ENCODE peak calls at places on chromosomes 13 and 19, in eight cellular contexts. I, H, L, M, X, E, A and U are unnamed samples.

GRCh38 chr13:110221331-110221730 is 85.6 kb downstream of the COL4A1 start:
- DNase-seq in H (no peak), I (no peak), L (no peak), E (no peak), A (no peak), X (no peak), M (no peak), U (no peak)

GRCh38 chr19:1941146-1942077 is at the start of gene CSNK1G2:
- DNase-seq in X (no peak), L (no peak), H (no peak), M (no peak), A (no peak), I (no peak), E (no peak), U (no peak)

GRCh38 chr19:8261881-8262280 is 46.3 kb downstream of the CD320 start:
- DNase-seq in M (no peak), I (no peak), X (no peak), A (no peak), L (no peak), E (no peak), H (peak; percentile 59), U (no peak)

GRCh38 chr13:109154546-109154945 is 525.1 kb downstream of the MYO16 start:
- DNase-seq in E (no peak), L (no peak), H (no peak), M (no peak), X (no peak), A (no peak), I (peak; percentile 35), U (no peak)

GRCh38 chr19:40619333-40620160 is 18.4 kb downstream of the LTBP4 start:
- DNase-seq in X (no peak), H (no peak), L (no peak), E (no peak), I (no peak), A (no peak), M (no peak), U (no peak)

GRCh38 chr13:23656637-23657036 is 86.4 kb downstream of the TNFRSF19 start:
- DNase-seq in E (no peak), I (peak; percentile 51), L (no peak), A (no peak), X (no peak), M (no peak), H (no peak), U (no peak)

GRCh38 chr13:24777171-24777570 is 13.2 kb downstream of the RNF17 start:
- DNase-seq in H (no peak), I (no peak), L (no peak), A (no peak), M (no peak), E (no peak), X (no peak), U (no peak)

GRCh38 chr13:106919093-106919492 is 351.2 kb upstream of the ARGLU1 start:
- DNase-seq in A (no peak), X (peak; percentile 17), L (no peak), M (no peak), H (no peak), E (no peak), I (no peak), U (no peak)

GRCh38 chr13:107962209-107962608 is 253.1 kb downstream of the LIG4 start:
- DNase-seq in M (no peak), H (no peak), L (no peak), A (no peak), I (no peak), E (no peak), X (no peak), U (no peak)

DNA sequence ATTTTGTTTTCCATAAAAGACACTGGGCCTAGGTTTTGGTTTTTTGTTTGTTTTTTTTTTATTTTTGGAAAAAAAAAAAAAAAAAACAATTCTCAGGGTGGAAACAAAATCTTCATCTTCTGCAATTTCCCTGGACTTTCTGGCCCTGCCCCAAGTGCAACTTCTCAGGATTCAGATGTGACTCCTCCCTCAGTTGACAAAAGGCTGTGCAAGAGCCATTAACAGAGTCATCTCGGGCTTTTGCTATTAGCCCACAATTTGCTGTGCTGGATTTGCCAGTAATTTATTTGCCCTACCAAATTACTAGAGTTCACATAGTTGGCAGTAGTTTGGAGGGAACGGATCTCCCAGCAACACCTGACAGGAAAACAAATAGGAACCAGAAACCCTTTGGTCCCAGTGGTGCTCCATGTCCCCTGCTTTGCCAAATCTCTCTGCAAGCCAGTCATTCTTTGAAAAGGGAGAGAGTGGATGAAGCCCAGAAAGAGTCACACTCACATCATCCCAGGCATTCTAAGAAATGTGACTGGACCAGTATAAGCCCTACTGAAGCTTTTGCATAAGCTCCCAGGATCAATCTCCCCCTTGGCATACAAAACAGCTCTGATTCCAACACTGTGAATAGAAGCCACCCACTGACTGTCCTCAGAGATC is 350.1 kb upstream of the NBEA start:
- DNase-seq in L (no peak), E (no peak), A (no peak), I (no peak), H (no peak), M (peak; percentile 12), X (no peak), U (no peak)
- TF ChIP-seq CTCF in L (no peak), E (no peak), A (no peak), I (no peak), H (no peak), M (no peak), X (no peak), U (no peak)

GRCh38 chr19:13574933-13575332 is 68.7 kb upstream of the CACNA1A start:
- DNase-seq in X (no peak), L (peak; percentile 31), I (no peak), M (peak; percentile 16), E (peak; percentile 60), A (no peak), H (no peak), U (peak; percentile 11)
- TF ChIP-seq CTCF in X (no peak), L (peak; percentile 32), I (peak; percentile 45), M (peak; percentile 18), E (peak; percentile 67), A (peak; percentile 37), H (no peak), U (no peak)

GRCh38 chr13:95295026-95295425 is 6.2 kb downstream of the ABCC4 start:
- DNase-seq in I (no peak), E (no peak), M (no peak), H (no peak), L (no peak), A (no peak), X (no peak), U (no peak)
- TF ChIP-seq CTCF in I (no peak), E (no peak), M (no peak), H (no peak), L (no peak), A (no peak), X (no peak), U (no peak)

DNA sequence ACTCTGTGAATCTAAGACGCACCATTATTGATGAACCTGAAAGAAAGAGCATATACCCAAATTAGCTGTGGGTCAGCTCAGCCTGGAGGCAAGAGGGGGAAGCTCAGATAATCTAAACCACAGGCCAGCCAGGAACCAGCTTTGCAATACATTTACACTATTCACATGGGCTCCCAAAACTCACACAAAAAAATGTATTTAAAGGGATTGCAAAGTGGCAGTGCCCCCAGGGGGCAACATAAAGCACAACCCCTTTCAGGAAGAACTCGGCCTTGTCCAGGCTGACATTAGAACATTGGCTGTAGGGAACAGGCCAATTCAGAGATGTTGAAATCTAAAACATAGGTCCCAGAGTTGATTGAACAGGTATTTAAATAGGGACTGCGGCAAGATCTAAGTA is 3.2 kb upstream of the PROZ start:
- DNase-seq in X (no peak), M (peak; percentile 6), A (no peak), I (no peak), H (no peak), L (no peak), E (peak; percentile 41), U (no peak)
- TF ChIP-seq CTCF in X (no peak), M (no peak), A (no peak), I (no peak), H (no peak), L (no peak), E (peak; percentile 16), U (no peak)

DNA sequence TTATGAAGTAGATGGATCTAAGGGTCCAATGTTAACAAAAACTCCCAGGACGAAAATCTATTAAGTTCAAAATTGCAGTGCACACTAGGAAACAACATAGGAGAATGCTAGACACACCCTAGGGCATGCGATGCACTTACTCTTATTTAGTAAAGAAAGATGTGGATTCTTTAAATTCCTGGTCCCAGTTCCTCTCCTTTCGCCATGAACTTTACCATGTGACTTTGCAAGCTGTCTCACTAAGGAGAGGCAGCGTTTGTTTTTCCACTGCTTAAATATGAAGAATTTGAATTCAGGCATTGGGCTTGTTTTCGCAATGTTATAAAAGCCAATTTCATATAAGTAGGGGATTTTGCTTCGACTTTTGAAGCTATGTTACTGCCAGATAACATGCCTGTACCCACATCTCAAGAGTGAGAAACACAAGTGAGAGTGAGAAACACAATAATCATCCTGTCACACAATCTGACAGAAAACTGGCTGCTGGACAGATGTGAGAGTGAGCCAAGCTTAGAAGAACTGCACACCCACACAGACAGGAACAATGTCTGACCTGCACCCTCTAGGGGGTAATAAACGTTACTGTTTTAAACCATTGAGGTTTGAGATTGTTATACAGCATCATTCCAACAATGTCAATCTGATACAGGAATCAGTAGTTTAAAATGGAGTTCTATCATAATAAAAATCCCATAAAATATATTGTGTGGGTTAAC is 1308.5 kb downstream of the SLITRK5 start:
- DNase-seq in L (no peak), A (no peak), E (no peak), M (peak; percentile 10), X (no peak), I (peak; percentile 29), H (no peak), U (no peak)
- TF ChIP-seq CTCF in L (no peak), A (no peak), E (no peak), M (peak; percentile 9), X (no peak), I (no peak), H (no peak), U (no peak)